ENCODE peak calls at places on chromosome 6, in five cellular contexts. N is OCI-LY7, O is fibroblast of lung, T is PC-3, X is neural progenitor cell. Q is an unnamed sample.

GRCh38 chr6:109441069-109441816 is 719 bp downstream of the SMPD2 start:
- DNase-seq in X (peak), O (peak), T (peak), N (peak), Q (peak)

GRCh38 chr6:69953491-69953890 is 87.1 kb downstream of the COL19A1 start:
- DNase-seq in O (no peak), X (no peak), T (no peak), N (no peak), Q (no peak)

GRCh38 chr6:144447487-144447886 is 162.4 kb downstream of the UTRN start:
- DNase-seq in X (no peak), O (peak), T (peak), N (no peak), Q (no peak)

GRCh38 chr6:80489911-80490635 is 383.6 kb downstream of the BCKDHB start:
- DNase-seq in N (no peak), O (peak), X (no peak), T (peak), Q (peak)

GRCh38 chr6:41801380-41801779 is 13.9 kb downstream of the TOMM6 start:
- DNase-seq in X (no peak), T (peak), O (peak), N (peak), Q (no peak)

GRCh38 chr6:134310206-134310605 is 7.7 kb downstream of the SGK1 start:
- DNase-seq in T (no peak), X (no peak), N (no peak), O (peak), Q (no peak)

GRCh38 chr6:27867051-27867940 is 44.9 kb downstream of the OR2B2 start:
- DNase-seq in T (no peak), O (peak), X (peak), N (peak), Q (peak)

GRCh38 chr6:113854531-113855499 is 2.3 kb upstream of the MARCKS start:
- DNase-seq in T (peak), X (peak), N (peak), O (peak), Q (peak)

GRCh38 chr6:45789238-45789637 is 226.4 kb downstream of the CLIC5 start:
- DNase-seq in N (no peak), T (no peak), X (no peak), O (no peak), Q (no peak)

GRCh38 chr6:128516514-128516898 is 3.9 kb downstream of the PTPRK start:
- DNase-seq in X (peak), N (no peak), O (no peak), T (peak), Q (peak)

GRCh38 chr6:149938571-149939462 is 3.0 kb upstream of the ULBP2 start:
- DNase-seq in O (peak), X (no peak), T (peak), N (no peak), Q (peak)

GRCh38 chr6:168908166-168908565 is 345.5 kb downstream of the THBS2 start:
- DNase-seq in X (no peak), N (no peak), O (peak), T (peak), Q (no peak)

GRCh38 chr6:108163644-108164536 is 1.9 kb upstream of the NR2E1 start:
- DNase-seq in X (peak), T (no peak), O (no peak), N (no peak), Q (no peak)

GRCh38 chr6:112330071-112330876 is 16.9 kb upstream of the RFPL4B start:
- DNase-seq in N (no peak), O (peak), X (no peak), T (peak), Q (no peak)

GRCh38 chr6:137829641-137830083 is 37.4 kb upstream of the TNFAIP3 start:
- DNase-seq in O (peak), N (no peak), T (peak), X (no peak), Q (no peak)

GRCh38 chr6:137830562-137830961 is 36.5 kb upstream of the TNFAIP3 start:
- DNase-seq in O (peak), X (no peak), N (no peak), T (no peak), Q (no peak)

GRCh38 chr6:137824502-137824879 is 42.6 kb upstream of the TNFAIP3 start:
- DNase-seq in N (no peak), O (no peak), T (no peak), X (no peak), Q (no peak)

GRCh38 chr6:137827411-137827940 is 39.6 kb upstream of the TNFAIP3 start:
- DNase-seq in X (no peak), O (no peak), N (no peak), T (no peak), Q (no peak)

GRCh38 chr6:137827977-137828815 is 38.9 kb upstream of the TNFAIP3 start:
- DNase-seq in N (no peak), X (no peak), T (no peak), O (no peak), Q (peak)
- H3K4me3 ChIP-seq in N (no peak), X (no peak), T (no peak), O (no peak), Q (no peak)

GRCh38 chr6:2396292-2396691 is 150.9 kb upstream of the GMDS start:
- DNase-seq in T (peak), N (no peak), X (no peak), O (no peak), Q (no peak)
- TF ChIP-seq CTCF in T (peak), N (no peak), X (no peak), O (no peak), Q (no peak)

GRCh38 chr6:116667620-116668019 is 946 bp downstream of the ZUP1 start:
- DNase-seq in N (peak), X (no peak), O (no peak), T (no peak), Q (no peak)
- H3K4me2 ChIP-seq in N (peak), X (peak), O (peak), T (peak), Q (peak)

GRCh38 chr6:106735828-106736227 is 106.5 kb downstream of the QRSL1 start:
- DNase-seq in T (no peak), O (no peak), N (no peak), X (no peak), Q (no peak)
- H3K4me3 ChIP-seq in T (no peak), O (no peak), N (no peak), X (no peak), Q (no peak)

GRCh38 chr6:51753635-51754034 is 333.8 kb downstream of the PKHD1 start:
- DNase-seq in X (peak), T (peak), N (peak), O (no peak), Q (no peak)
- TF ChIP-seq CTCF in X (peak), T (peak), N (peak), O (no peak), Q (peak)

GRCh38 chr6:14984454-14984853 is 261.4 kb upstream of the JARID2 start:
- DNase-seq in O (peak), X (no peak), N (no peak), T (no peak), Q (no peak)
- H3K4me2 ChIP-seq in O (peak), X (no peak), N (no peak), T (no peak), Q (no peak)